ENCODE peak calls at places on chromosome 9, in five cellular contexts. J is activated T-cell treated with anti-CD3 and anti-CD28 coated beads for 4 hours, S is progenitor cell of endocrine pancreas, O is HT-29, M is HuH-7.5. D is an unnamed sample.

GRCh38 chr9:133161542-133161950 is 2.2 kb downstream of the GBGT1 start:
- DNase-seq in J (no peak), S (no peak), O (no peak), M (no peak), D (no peak)

GRCh38 chr9:1837453-1838084 is 177.6 kb upstream of the SMARCA2 start:
- DNase-seq in J (no peak), S (peak), O (peak), M (peak), D (peak)

GRCh38 chr9:114050646-114051045 is 27.5 kb downstream of the AMBP start:
- DNase-seq in J (no peak), S (no peak), O (no peak), M (no peak), D (no peak)

GRCh38 chr9:121249563-121249962 is 18.4 kb upstream of the GSN start:
- DNase-seq in J (no peak), S (no peak), O (no peak), M (no peak), D (no peak)

GRCh38 chr9:123081824-123082223 is 48.4 kb downstream of the GPR21 start:
- DNase-seq in J (no peak), S (no peak), O (peak), M (no peak), D (no peak)

GRCh38 chr9:11701706-11702105 is 991.5 kb upstream of the TYRP1 start:
- DNase-seq in J (no peak), S (no peak), O (no peak), M (no peak), D (no peak)

GRCh38 chr9:123194023-123194422 is 74.4 kb downstream of the STRBP start:
- DNase-seq in J (no peak), S (no peak), O (no peak), M (no peak), D (no peak)

GRCh38 chr9:131567910-131568309 is 22.6 kb downstream of the PRRT1B start:
- DNase-seq in J (no peak), S (no peak), O (no peak), M (no peak), D (no peak)

GRCh38 chr9:29325855-29326254 is 1752.6 kb upstream of the C9orf72 start:
- DNase-seq in J (no peak), S (no peak), O (no peak), M (no peak), D (no peak)

GRCh38 chr9:89427621-89428221 is 70.2 kb downstream of the SEMA4D start:
- DNase-seq in J (peak), S (no peak), O (no peak), M (no peak), D (no peak)

GRCh38 chr9:91905958-91906585 is 44.0 kb downstream of the ROR2 start:
- DNase-seq in J (peak), S (no peak), O (no peak), M (no peak), D (no peak)

GRCh38 chr9:87180846-87181245 is 233.5 kb upstream of the GAS1 start:
- DNase-seq in J (no peak), S (no peak), O (no peak), M (no peak), D (no peak)

GRCh38 chr9:129849901-129850300 is 14.6 kb downstream of the USP20 start:
- DNase-seq in J (no peak), S (no peak), O (no peak), M (no peak), D (no peak)

GRCh38 chr9:88681434-88681833 is 146.5 kb downstream of the NXNL2 start:
- DNase-seq in J (no peak), S (no peak), O (no peak), M (no peak), D (no peak)

GRCh38 chr9:93871286-93871685 is 83.9 kb downstream of the BARX1 start:
- DNase-seq in J (no peak), S (no peak), O (no peak), M (no peak), D (no peak)

GRCh38 chr9:35756275-35756742 is 2.2 kb upstream of the MSMP start:
- DNase-seq in J (peak), S (peak), O (no peak), M (peak), D (peak)

GRCh38 chr9:4590430-4591122 is 71.5 kb upstream of the PLPP6 start:
- DNase-seq in J (no peak), S (no peak), O (no peak), M (no peak), D (no peak)

GRCh38 chr9:83665576-83666200 is 42.1 kb downstream of the UBQLN1 start:
- DNase-seq in J (no peak), S (no peak), O (no peak), M (no peak), D (no peak)